ENCODE peak calls at places on chromosome 12, in five cellular contexts. W, V, D, Z and X are unnamed samples.

GRCh38 chr12:132018193-132018916 is 68.6 kb downstream of the EP400 start:
- DNase-seq in W (no peak), D (no peak), Z (peak), V (no peak), X (no peak)

GRCh38 chr12:105348142-105348541 is 17.7 kb downstream of the C12orf75 start:
- DNase-seq in Z (no peak), V (no peak), W (no peak), D (no peak), X (no peak)

GRCh38 chr12:94386422-94386821 is 73.2 kb downstream of the CEP83 start:
- DNase-seq in Z (no peak), V (no peak), W (no peak), D (peak), X (no peak)

GRCh38 chr12:113097716-113098427 is 37.7 kb downstream of the RASAL1 start:
- DNase-seq in W (no peak), V (no peak), Z (no peak), D (peak), X (no peak)

GRCh38 chr12:105378821-105379400 is 48.4 kb downstream of the C12orf75 start:
- DNase-seq in D (peak), W (no peak), V (no peak), Z (peak), X (no peak)

GRCh38 chr12:10190558-10191388 is 11.9 kb downstream of the TMEM52B start:
- DNase-seq in D (peak), Z (peak), V (peak), W (peak), X (no peak)

GRCh38 chr12:20099395-20099976 is 268.9 kb upstream of the PDE3A start:
- DNase-seq in D (no peak), V (no peak), Z (no peak), W (no peak), X (no peak)

GRCh38 chr12:67508830-67509229 is 139.7 kb upstream of the DYRK2 start:
- DNase-seq in Z (no peak), D (no peak), V (no peak), W (no peak), X (no peak)

GRCh38 chr12:62211510-62211909 is 48.7 kb upstream of the USP15 start:
- DNase-seq in W (no peak), D (peak), V (no peak), Z (no peak), X (no peak)

GRCh38 chr12:103933237-103933636 is 3.0 kb downstream of the HSP90B1 start:
- DNase-seq in W (no peak), V (no peak), Z (no peak), D (no peak), X (no peak)

GRCh38 chr12:95699579-95699978 is 91.0 kb downstream of the NTN4 start:
- DNase-seq in V (no peak), D (no peak), W (no peak), Z (no peak), X (no peak)

GRCh38 chr12:113231275-113232231 is 10.3 kb downstream of the TPCN1 start:
- DNase-seq in V (no peak), D (peak), W (no peak), Z (peak), X (no peak)

GRCh38 chr12:120980800-120981368 is 2.5 kb downstream of the HNF1A start:
- DNase-seq in D (no peak), Z (peak), W (no peak), V (no peak), X (no peak)

GRCh38 chr12:105466231-105466900 is 135.9 kb downstream of the C12orf75 start:
- DNase-seq in D (no peak), V (no peak), W (no peak), Z (no peak), X (no peak)

GRCh38 chr12:51866762-51867161 is 18.2 kb upstream of the FIGNL2 start:
- DNase-seq in V (no peak), D (no peak), Z (no peak), W (no peak), X (no peak)

GRCh38 chr12:126569706-126570105 is 1504.5 kb downstream of the AACS start:
- DNase-seq in W (no peak), D (no peak), Z (no peak), V (no peak), X (no peak)

GRCh38 chr12:52402873-52403510 is 3.1 kb downstream of the KRT82 start:
- DNase-seq in D (no peak), Z (no peak), W (no peak), V (no peak), X (no peak)

GRCh38 chr12:20588057-20588456 is 107.1 kb upstream of the SLCO1C1 start:
- DNase-seq in Z (no peak), W (no peak), V (no peak), D (no peak), X (no peak)

GRCh38 chr12:123928274-123928865 is 44.3 kb downstream of the CCDC92 start:
- DNase-seq in Z (no peak), D (no peak), V (no peak), W (no peak), X (no peak)

GRCh38 chr12:102917026-102917787 is at the start of gene PAH:
- DNase-seq in D (no peak), Z (no peak), W (peak), V (no peak), X (no peak)

GRCh38 chr12:19783547-19784444 is 344.5 kb downstream of the AEBP2 start:
- DNase-seq in W (no peak), V (no peak), D (no peak), Z (no peak), X (no peak)

DNA sequence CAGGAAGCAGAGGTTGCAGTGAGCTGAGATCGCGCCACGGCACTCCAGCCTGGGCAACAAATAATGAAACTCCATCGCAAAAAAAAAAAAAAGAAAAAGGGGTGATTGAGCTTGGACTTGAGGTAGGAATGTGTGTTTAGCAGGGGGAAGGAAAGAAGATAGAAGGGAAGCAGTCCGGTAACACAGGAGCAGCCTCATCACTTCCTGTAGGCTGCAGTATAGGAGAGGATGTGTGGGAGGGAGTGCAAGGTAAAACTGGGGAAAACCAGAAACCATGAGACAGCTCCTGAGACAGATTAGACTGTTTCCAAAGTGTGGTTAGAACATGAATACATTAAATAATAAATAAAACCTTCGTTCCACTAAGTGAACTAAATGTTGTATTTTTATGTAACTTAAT is 49.2 kb downstream of the FGD4 start:
- DNase-seq in W (peak), D (no peak), V (no peak), Z (no peak), X (no peak)
- TF ChIP-seq CTCF in W (no peak), D (peak), V (no peak), Z (no peak), X (no peak)

DNA sequence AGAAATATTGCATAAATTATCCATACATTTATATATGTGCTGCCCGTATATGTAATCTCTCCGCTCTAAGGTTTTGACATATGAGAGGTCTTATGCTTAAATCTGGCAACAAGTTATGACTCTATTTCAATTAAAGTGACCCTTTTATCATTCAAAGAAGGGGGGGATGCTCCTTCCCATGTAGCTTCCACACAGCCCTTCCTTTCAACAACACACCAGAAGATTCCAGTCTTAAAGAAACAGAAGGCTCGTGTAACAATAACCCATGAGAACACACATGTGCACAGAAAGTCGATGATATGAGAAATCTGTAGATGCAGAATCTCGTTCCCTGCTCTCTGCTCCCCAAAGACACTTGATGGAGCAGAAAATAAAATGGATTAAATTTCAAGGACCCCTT is 24.1 kb downstream of the MAP1LC3B2 start:
- DNase-seq in V (no peak), Z (no peak), W (no peak), D (no peak), X (no peak)
- TF ChIP-seq CTCF in V (no peak), Z (no peak), W (no peak), D (no peak), X (no peak)

DNA sequence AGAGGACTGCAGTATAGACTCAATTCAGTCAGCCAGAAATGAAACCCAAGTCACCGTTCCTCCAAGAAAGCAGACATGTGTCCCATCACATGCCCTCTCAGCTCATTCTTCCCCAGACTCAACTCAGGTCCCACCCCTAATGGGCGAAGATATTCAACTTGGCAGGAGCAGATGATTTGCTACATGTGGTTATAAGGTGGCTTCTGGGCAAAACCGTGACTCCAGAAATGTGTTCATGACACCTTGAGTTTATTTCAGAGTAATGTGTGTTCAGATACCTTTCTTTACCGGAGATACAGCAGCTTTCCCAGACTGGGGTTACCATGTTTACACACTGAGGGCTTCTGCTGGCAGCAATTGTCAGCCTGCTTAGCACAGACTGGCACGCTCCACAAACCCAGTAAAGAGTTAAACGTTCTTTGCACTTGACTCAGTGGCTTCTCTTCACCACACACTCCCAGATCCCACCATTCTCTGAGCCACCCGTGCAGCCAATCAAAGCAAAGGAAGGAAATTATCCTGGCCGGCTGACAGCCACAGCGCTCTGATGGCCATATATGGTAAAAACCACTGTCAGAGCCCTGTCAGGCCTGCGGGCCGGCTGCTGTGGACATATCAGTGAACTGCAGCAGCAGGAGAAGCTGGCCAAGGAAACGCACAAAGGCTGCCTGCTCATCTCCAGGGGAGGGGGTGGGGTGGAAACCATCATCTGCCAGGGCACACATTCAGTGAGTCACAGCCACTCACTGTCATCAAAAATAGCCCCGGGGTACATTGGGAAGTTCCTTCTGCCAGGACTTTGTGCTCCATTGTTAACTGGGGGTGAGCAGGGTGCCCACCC is 39.9 kb downstream of the CORO1C start:
- DNase-seq in D (peak), W (peak), V (peak), Z (peak), X (peak)
- TF ChIP-seq CTCF in D (peak), W (no peak), V (no peak), Z (no peak), X (no peak)

DNA sequence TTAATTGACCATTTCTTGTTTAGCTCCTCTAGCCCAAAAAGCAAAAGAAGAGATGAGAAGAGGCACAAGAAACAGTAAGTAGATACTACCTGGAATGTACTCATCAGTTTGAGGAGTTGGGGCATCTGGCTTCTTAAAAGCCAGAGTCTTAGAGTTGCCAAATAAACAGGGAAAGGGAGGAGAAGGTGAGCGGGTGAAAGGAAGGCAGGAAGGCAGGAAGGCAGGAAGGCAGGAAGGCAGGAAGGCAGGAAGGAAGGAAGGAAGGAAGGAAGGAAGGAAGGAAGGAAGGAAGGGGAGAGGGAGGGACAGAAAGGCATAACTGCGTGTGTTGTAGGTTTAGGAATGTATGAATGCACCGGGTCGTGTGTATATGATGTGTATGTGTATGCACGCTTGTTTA is 56.7 kb upstream of the HSPB8 start:
- DNase-seq in W (no peak), D (no peak), Z (no peak), V (no peak), X (no peak)
- TF ChIP-seq CTCF in W (no peak), D (no peak), Z (no peak), V (no peak), X (no peak)

GRCh38 chr12:49014547-49014946 is 4.0 kb downstream of the PRKAG1 start:
- DNase-seq in Z (peak), V (no peak), D (peak), W (no peak), X (no peak)
- TF ChIP-seq CTCF in Z (peak), V (no peak), D (peak), W (no peak), X (no peak)

GRCh38 chr12:76055393-76055792 is 23.8 kb upstream of the PHLDA1 start:
- DNase-seq in V (no peak), Z (no peak), W (no peak), D (no peak), X (no peak)
- TF ChIP-seq CTCF in V (no peak), Z (no peak), W (no peak), D (no peak), X (no peak)

DNA sequence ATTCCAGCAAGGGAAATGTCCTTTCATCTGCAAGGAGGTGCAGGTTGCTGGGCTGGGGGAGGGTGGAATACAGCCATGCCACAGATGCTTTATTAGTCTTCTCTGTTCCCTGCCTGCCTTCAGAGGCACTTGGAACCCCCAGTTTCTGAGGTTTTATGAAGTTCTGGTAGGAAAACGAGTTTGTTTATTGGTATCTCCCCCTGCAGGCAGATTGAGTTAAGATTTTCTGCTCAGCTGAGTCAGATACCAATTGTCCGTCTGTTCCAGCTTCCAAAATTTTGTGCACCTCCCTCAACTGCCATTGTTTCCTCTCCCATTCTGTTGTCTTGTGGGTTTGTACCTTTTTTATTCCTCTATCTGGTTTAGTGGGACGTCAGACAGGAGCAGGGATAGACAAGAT is 155.6 kb downstream of the ETV6 start:
- DNase-seq in V (no peak), D (no peak), W (no peak), Z (no peak), X (no peak)
- TF ChIP-seq CTCF in V (no peak), D (peak), W (no peak), Z (no peak), X (no peak)